ENCODE peak calls at places on chromosomes 5 and 9, in ten cellular contexts. G is T-helper 1 cell; M is PC-3; I is EL; S is brain microvascular endothelial cell; E is left ventricle myocardium superior; J is NCI-H774; D is GM20000; L is iris pigment epithelial cell; B is stimulated activated CD8-positive, alpha-beta memory T cell treated with anti-CD3 and anti-CD28 coated beads, Interleukin-2, amount 100 ng/mL, for 1 hour. A is an unnamed sample.

GRCh38 chr5:140794594-140795258 is at the start of gene PCDHA2:
- DNase-seq in S (no peak), D (no peak), I (peak), G (no peak), B (no peak), E (no peak), M (no peak), J (no peak), L (no peak), A (no peak)

GRCh38 chr9:110788871-110789270 is 120.3 kb downstream of the MUSK start:
- DNase-seq in J (no peak), D (no peak), M (no peak), I (no peak), S (no peak), L (no peak), E (no peak), B (no peak), G (no peak), A (no peak)

GRCh38 chr5:60929024-60929423 is 15.8 kb downstream of the ERCC8 start:
- DNase-seq in E (no peak), B (no peak), L (peak), M (no peak), J (no peak), G (no peak), D (no peak), S (no peak), I (no peak), A (no peak)

GRCh38 chr9:25519286-25519685 is 159.0 kb downstream of the TUSC1 start:
- DNase-seq in D (no peak), M (peak), B (no peak), J (no peak), I (no peak), E (no peak), S (no peak), G (no peak), L (no peak), A (no peak)

GRCh38 chr9:107999890-108000289 is 510.3 kb upstream of the KLF4 start:
- DNase-seq in M (peak), J (no peak), G (no peak), I (no peak), S (no peak), L (no peak), D (no peak), B (no peak), E (no peak), A (no peak)

GRCh38 chr5:141914797-141915196 is 8.9 kb upstream of the DELE1 start:
- DNase-seq in L (no peak), D (no peak), J (no peak), M (no peak), S (no peak), E (no peak), G (no peak), I (no peak), B (no peak), A (no peak)

GRCh38 chr5:55429707-55430253 is 105.0 kb downstream of the PLPP1 start:
- DNase-seq in B (no peak), M (no peak), J (peak), S (no peak), I (no peak), G (no peak), L (no peak), E (peak), D (no peak), A (no peak)

GRCh38 chr5:38207343-38207742 is 51.0 kb upstream of the EGFLAM start:
- DNase-seq in L (peak), S (no peak), B (no peak), J (no peak), D (no peak), G (no peak), I (no peak), E (no peak), M (peak), A (no peak)

GRCh38 chr9:131012396-131012917 is 3.5 kb downstream of the LAMC3 start:
- DNase-seq in J (no peak), G (no peak), B (no peak), S (no peak), D (no peak), M (no peak), I (no peak), L (peak), E (no peak), A (no peak)

GRCh38 chr5:108168915-108169314 is 213.0 kb downstream of the FBXL17 start:
- DNase-seq in J (no peak), B (no peak), E (no peak), S (no peak), I (no peak), M (no peak), D (no peak), L (no peak), G (no peak), A (no peak)

GRCh38 chr5:177325868-177326381 is 14.2 kb upstream of the MXD3 start:
- DNase-seq in M (peak), B (no peak), G (no peak), L (no peak), D (no peak), E (no peak), S (no peak), I (peak), J (no peak), A (no peak)

GRCh38 chr9:36542355-36542754 is 30.3 kb upstream of the MELK start:
- DNase-seq in J (no peak), M (no peak), E (no peak), I (no peak), B (no peak), S (no peak), D (no peak), G (no peak), L (no peak), A (no peak)

GRCh38 chr5:168870914-168871313 is 291.7 kb upstream of the PANK3 start:
- DNase-seq in S (no peak), G (no peak), D (no peak), M (no peak), I (no peak), E (no peak), J (no peak), L (no peak), B (no peak), A (no peak)

A was measured in thoracic aorta.